ENCODE peak calls at places on chromosomes 13 and 19, in seven cellular contexts. I, B, K, R, E, N and L are unnamed samples.

GRCh38 chr19:18086590-18087138 is at the start of gene IL12RB1:
- DNase-seq in N (no peak), R (peak; percentile 57), K (peak; percentile 53), B (no peak), E (no peak), I (no peak), L (no peak)

GRCh38 chr19:39038098-39038497 is 5.7 kb upstream of the FBXO27 start:
- DNase-seq in K (no peak), I (peak; percentile 25), N (peak; percentile 50), B (no peak), E (peak; percentile 55), R (no peak), L (no peak)

GRCh38 chr19:39401549-39402416 is 4.9 kb upstream of the ZFP36 start:
- DNase-seq in K (peak; percentile 73), I (no peak), B (no peak), E (no peak), N (no peak), R (no peak), L (peak; percentile 67)

GRCh38 chr13:24274452-24274971 is 34.9 kb upstream of the C1QTNF9 start:
- DNase-seq in I (peak; percentile 32), E (no peak), K (peak; percentile 71), B (no peak), R (peak; percentile 67), N (peak; percentile 70), L (no peak)

GRCh38 chr19:48341006-48341405 is 15.7 kb downstream of the EMP3 start:
- DNase-seq in K (no peak), N (no peak), R (no peak), B (no peak), E (no peak), I (no peak), L (no peak)

GRCh38 chr19:44113784-44114390 is 688 bp downstream of the ZNF225 start:
- DNase-seq in E (no peak), K (no peak), I (no peak), R (no peak), N (no peak), B (no peak), L (no peak)

GRCh38 chr19:42528354-42529247 is at the start of gene CEACAM1:
- DNase-seq in R (peak; percentile 35), E (peak; percentile 29), K (peak; percentile 57), B (no peak), I (no peak), N (no peak), L (no peak)

GRCh38 chr13:61362522-61362921 is 53.1 kb downstream of the PCDH20 start:
- DNase-seq in I (peak; percentile 2), B (no peak), R (no peak), N (no peak), E (no peak), K (no peak), L (no peak)

GRCh38 chr19:41714598-41714997 is 6.2 kb downstream of the CEACAM5 start:
- DNase-seq in E (no peak), B (no peak), R (no peak), K (no peak), N (no peak), I (no peak), L (no peak)

GRCh38 chr13:106183410-106184128 is 351.9 kb downstream of the EFNB2 start:
- DNase-seq in R (no peak), N (no peak), B (no peak), E (no peak), K (no peak), I (peak; percentile 25), L (no peak)

GRCh38 chr13:113545455-113545930 is 39.1 kb upstream of the TFDP1 start:
- DNase-seq in K (no peak), E (peak; percentile 52), I (peak; percentile 20), B (peak; percentile 49), R (no peak), N (no peak), L (no peak)

GRCh38 chr19:45766293-45766918 is 2.6 kb downstream of the SIX5 start:
- DNase-seq in K (no peak), N (no peak), I (no peak), R (no peak), E (no peak), B (no peak), L (no peak)

GRCh38 chr13:24208314-24208713 is 47.8 kb downstream of the SPATA13 start:
- DNase-seq in B (peak; percentile 62), R (no peak), E (peak; percentile 78), I (peak; percentile 71), N (no peak), K (no peak), L (no peak)

GRCh38 chr13:75512253-75512652 is 25.4 kb downstream of the COMMD6 start:
- DNase-seq in K (no peak), I (peak; percentile 13), E (no peak), R (peak; percentile 37), B (no peak), N (peak; percentile 45), L (no peak)

GRCh38 chr19:24059572-24060295 is 27.3 kb upstream of the ZNF254 start:
- DNase-seq in I (no peak), K (no peak), E (no peak), R (no peak), B (no peak), N (no peak), L (no peak)

GRCh38 chr19:6471076-6471475 is 7.0 kb downstream of the CRB3 start:
- DNase-seq in I (no peak), R (no peak), N (no peak), E (no peak), B (no peak), K (no peak), L (no peak)

GRCh38 chr13:54210397-54211050 is 1181.9 kb downstream of the OLFM4 start:
- DNase-seq in K (no peak), B (no peak), I (no peak), N (no peak), E (no peak), R (no peak), L (no peak)

GRCh38 chr19:34711890-34712289 is 22.2 kb upstream of the ZNF181 start:
- DNase-seq in K (no peak), B (no peak), R (no peak), E (no peak), I (no peak), N (no peak), L (no peak)

GRCh38 chr13:112931028-112931934 is 37.7 kb upstream of the MCF2L start:
- DNase-seq in N (no peak), K (no peak), I (no peak), E (peak; percentile 10), R (peak; percentile 36), B (peak; percentile 40), L (no peak)

GRCh38 chr13:77507931-77508776 is 27.4 kb upstream of the SCEL start:
- DNase-seq in I (no peak), R (no peak), B (no peak), N (no peak), E (peak; percentile 90), K (no peak), L (no peak)

GRCh38 chr13:47621931-47622330 is 379.1 kb downstream of the SUCLA2 start:
- DNase-seq in N (no peak), I (no peak), R (no peak), B (no peak), E (no peak), K (no peak), L (no peak)

GRCh38 chr19:52659013-52659412 is 20.9 kb upstream of the ZNF83 start:
- DNase-seq in I (no peak), R (no peak), E (no peak), N (no peak), B (no peak), K (no peak), L (no peak)

GRCh38 chr13:113616991-113617749 is 32.6 kb downstream of the TFDP1 start:
- DNase-seq in B (no peak), E (no peak), I (peak; percentile 56), K (no peak), N (no peak), R (no peak), L (no peak)

GRCh38 chr13:83298636-83299035 is 583.6 kb downstream of the SLITRK1 start:
- DNase-seq in R (no peak), I (no peak), B (no peak), N (no peak), E (no peak), K (no peak), L (no peak)

GRCh38 chr13:23608704-23609413 is 38.6 kb downstream of the TNFRSF19 start:
- DNase-seq in B (no peak), I (peak; percentile 30), E (peak; percentile 88), N (peak; percentile 37), K (no peak), R (no peak), L (no peak)

GRCh38 chr13:86922936-86923335 is 748.2 kb upstream of the SLITRK5 start:
- DNase-seq in K (no peak), N (no peak), E (no peak), I (no peak), B (no peak), R (no peak), L (no peak)

GRCh38 chr13:37138169-37138568 is 32.7 kb upstream of the CSNK1A1L start:
- DNase-seq in I (no peak), E (no peak), K (no peak), R (no peak), N (no peak), B (no peak), L (no peak)

GRCh38 chr19:1857648-1858326 is 5.6 kb downstream of the KLF16 start:
- DNase-seq in N (no peak), I (no peak), B (no peak), E (no peak), R (no peak), K (no peak), L (no peak)

GRCh38 chr19:42270346-42271044 is 1.4 kb downstream of the CIC start:
- DNase-seq in B (peak; percentile 67), I (no peak), E (peak; percentile 72), R (no peak), N (peak; percentile 71), K (peak; percentile 44), L (peak; percentile 62)

GRCh38 chr13:74641586-74641985 is 507.4 kb upstream of the KLF12 start:
- DNase-seq in B (no peak), K (no peak), N (no peak), E (no peak), R (no peak), I (no peak), L (no peak)

GRCh38 chr13:20400774-20401173 is 124.9 kb downstream of the CRYL1 start:
- DNase-seq in E (no peak), R (no peak), N (no peak), B (no peak), K (no peak), I (no peak), L (no peak)

GRCh38 chr13:40109324-40109958 is 454.0 kb downstream of the COG6 start:
- DNase-seq in K (no peak), N (no peak), B (peak; percentile 61), I (no peak), R (no peak), E (no peak), L (no peak)

GRCh38 chr13:35283856-35284255 is 192.6 kb downstream of the MAB21L1 start:
- DNase-seq in B (no peak), K (no peak), R (no peak), E (peak; percentile 13), N (no peak), I (no peak), L (no peak)

GRCh38 chr19:45125975-45126493 is 33.1 kb downstream of the PPP1R37 start:
- DNase-seq in B (no peak), I (no peak), K (peak; percentile 66), E (peak; percentile 52), R (no peak), N (no peak), L (peak; percentile 52)